ENCODE peak calls at places on chromosome 5, in six cellular contexts. One of them, this sample, is unnamed.

GRCh38 chr5:33891731-33892418 is at the start of gene ADAMTS12:
- DNase-seq in osteocyte: peak
- DNase-seq in A549: peak
- DNase-seq in GM20000: peak
- DNase-seq in GM10248: peak
- DNase-seq in progenitor cell of endocrine pancreas: peak
- DNase-seq in this sample: peak

GRCh38 chr5:149550267-149550582 is 1.0 kb downstream of the CSNK1A1 start:
- DNase-seq in osteocyte: no peak
- DNase-seq in A549: no peak
- DNase-seq in GM20000: no peak
- DNase-seq in GM10248: no peak
- DNase-seq in progenitor cell of endocrine pancreas: no peak
- DNase-seq in this sample: no peak

GRCh38 chr5:64330728-64331231 is 165.1 kb downstream of the RNF180 start:
- DNase-seq in osteocyte: no peak
- DNase-seq in A549: no peak
- DNase-seq in GM20000: no peak
- DNase-seq in GM10248: no peak
- DNase-seq in progenitor cell of endocrine pancreas: no peak
- DNase-seq in this sample: no peak

GRCh38 chr5:38154615-38155204 is 103.6 kb upstream of the EGFLAM start:
- DNase-seq in osteocyte: no peak
- DNase-seq in A549: no peak
- DNase-seq in GM20000: no peak
- DNase-seq in GM10248: no peak
- DNase-seq in progenitor cell of endocrine pancreas: no peak
- DNase-seq in this sample: no peak

GRCh38 chr5:10301842-10302610 is 5.7 kb downstream of the CMBL start:
- DNase-seq in osteocyte: no peak
- DNase-seq in A549: peak
- DNase-seq in GM20000: no peak
- DNase-seq in GM10248: no peak
- DNase-seq in progenitor cell of endocrine pancreas: no peak
- DNase-seq in this sample: no peak

GRCh38 chr5:80864706-80865435 is 95.3 kb upstream of the RASGRF2 start:
- DNase-seq in osteocyte: no peak
- DNase-seq in A549: no peak
- DNase-seq in GM20000: peak
- DNase-seq in GM10248: peak
- DNase-seq in progenitor cell of endocrine pancreas: no peak
- DNase-seq in this sample: no peak

GRCh38 chr5:67010684-67011409 is 185.8 kb downstream of the CD180 start:
- DNase-seq in osteocyte: no peak
- DNase-seq in A549: no peak
- DNase-seq in GM20000: no peak
- DNase-seq in GM10248: no peak
- DNase-seq in progenitor cell of endocrine pancreas: no peak
- DNase-seq in this sample: no peak

GRCh38 chr5:59266410-59266809 is 627.1 kb downstream of the PDE4D start:
- DNase-seq in osteocyte: no peak
- DNase-seq in A549: peak
- DNase-seq in GM20000: no peak
- DNase-seq in GM10248: no peak
- DNase-seq in progenitor cell of endocrine pancreas: no peak
- DNase-seq in this sample: no peak

GRCh38 chr5:16534280-16534679 is 68.7 kb upstream of the ZNF622 start:
- DNase-seq in osteocyte: no peak
- DNase-seq in A549: no peak
- DNase-seq in GM20000: no peak
- DNase-seq in GM10248: no peak
- DNase-seq in progenitor cell of endocrine pancreas: no peak
- DNase-seq in this sample: no peak

GRCh38 chr5:173290477-173291131 is 37.6 kb downstream of the STC2 start:
- DNase-seq in osteocyte: no peak
- DNase-seq in A549: no peak
- DNase-seq in GM20000: no peak
- DNase-seq in GM10248: no peak
- DNase-seq in progenitor cell of endocrine pancreas: no peak
- DNase-seq in this sample: no peak

GRCh38 chr5:69493235-69493925 is 790 bp downstream of the OCLN start:
- DNase-seq in osteocyte: no peak
- DNase-seq in A549: peak
- DNase-seq in GM20000: peak
- DNase-seq in GM10248: peak
- DNase-seq in progenitor cell of endocrine pancreas: peak
- DNase-seq in this sample: peak

GRCh38 chr5:10577371-10578291 is 13.8 kb downstream of the ANKRD33B start:
- DNase-seq in osteocyte: no peak
- DNase-seq in A549: no peak
- DNase-seq in GM20000: no peak
- DNase-seq in GM10248: no peak
- DNase-seq in progenitor cell of endocrine pancreas: no peak
- DNase-seq in this sample: peak

GRCh38 chr5:179820483-179821297 is at the start of gene SQSTM1:
- DNase-seq in osteocyte: peak
- DNase-seq in A549: peak
- DNase-seq in GM20000: peak
- DNase-seq in GM10248: peak
- DNase-seq in progenitor cell of endocrine pancreas: peak
- DNase-seq in this sample: peak

GRCh38 chr5:179821298-179822058 is 773 bp downstream of the SQSTM1 start:
- DNase-seq in osteocyte: peak
- DNase-seq in A549: peak
- DNase-seq in GM20000: peak
- DNase-seq in GM10248: peak
- DNase-seq in progenitor cell of endocrine pancreas: peak
- DNase-seq in this sample: no peak

GRCh38 chr5:179822059-179822432 is 1.3 kb downstream of the SQSTM1 start:
- DNase-seq in osteocyte: no peak
- DNase-seq in A549: no peak
- DNase-seq in GM20000: no peak
- DNase-seq in GM10248: no peak
- DNase-seq in progenitor cell of endocrine pancreas: no peak
- DNase-seq in this sample: no peak

GRCh38 chr5:179823937-179824744 is 3.4 kb downstream of the SQSTM1 start:
- DNase-seq in osteocyte: no peak
- DNase-seq in A549: no peak
- DNase-seq in GM20000: no peak
- DNase-seq in GM10248: no peak
- DNase-seq in progenitor cell of endocrine pancreas: no peak
- DNase-seq in this sample: no peak

GRCh38 chr5:179822444-179822990 is 1.8 kb downstream of the SQSTM1 start:
- DNase-seq in osteocyte: no peak
- DNase-seq in A549: no peak
- DNase-seq in GM20000: no peak
- DNase-seq in GM10248: no peak
- DNase-seq in progenitor cell of endocrine pancreas: no peak
- DNase-seq in this sample: no peak
- TF ChIP-seq CTCF in osteocyte: no peak
- TF ChIP-seq CTCF in A549: no peak
- TF ChIP-seq CTCF in GM20000: no peak
- TF ChIP-seq CTCF in GM10248: no peak
- TF ChIP-seq CTCF in progenitor cell of endocrine pancreas: no peak
- TF ChIP-seq CTCF in this sample: no peak

GRCh38 chr5:96934695-96935555 is 955 bp upstream of the LNPEP start:
- DNase-seq in osteocyte: peak
- DNase-seq in A549: peak
- DNase-seq in GM20000: peak
- DNase-seq in GM10248: peak
- DNase-seq in progenitor cell of endocrine pancreas: peak
- DNase-seq in this sample: peak
- TF ChIP-seq CTCF in osteocyte: no peak
- TF ChIP-seq CTCF in A549: no peak
- TF ChIP-seq CTCF in GM20000: no peak
- TF ChIP-seq CTCF in GM10248: no peak
- TF ChIP-seq CTCF in progenitor cell of endocrine pancreas: peak
- TF ChIP-seq CTCF in this sample: peak

GRCh38 chr5:131814990-131815389 is 18.2 kb upstream of the FNIP1 start:
- DNase-seq in osteocyte: no peak
- DNase-seq in A549: peak
- DNase-seq in GM20000: no peak
- DNase-seq in GM10248: no peak
- DNase-seq in progenitor cell of endocrine pancreas: no peak
- DNase-seq in this sample: no peak
- TF ChIP-seq CTCF in osteocyte: no peak
- TF ChIP-seq CTCF in A549: no peak
- TF ChIP-seq CTCF in GM20000: no peak
- TF ChIP-seq CTCF in GM10248: no peak
- TF ChIP-seq CTCF in progenitor cell of endocrine pancreas: no peak
- TF ChIP-seq CTCF in this sample: no peak

DNA sequence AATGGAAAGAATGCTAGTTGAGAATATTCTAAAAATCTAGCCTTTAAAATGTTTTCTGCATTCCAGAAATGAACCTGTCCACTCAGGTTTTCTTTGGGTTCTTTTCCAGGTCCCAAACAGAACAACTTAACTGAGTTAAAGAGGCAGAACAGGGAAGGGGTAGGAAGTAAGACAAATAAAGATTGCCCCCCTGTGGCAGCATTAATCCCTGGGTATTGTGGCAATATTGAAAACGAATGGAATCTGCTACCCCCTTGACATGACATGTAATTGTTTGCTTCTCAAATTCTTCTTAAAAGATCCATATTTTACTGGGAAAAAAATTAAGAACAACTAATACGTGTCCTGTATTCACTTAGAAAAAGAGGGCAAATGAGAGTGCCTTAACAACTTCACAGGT is 9.3 kb upstream of the RBM22 start:
- DNase-seq in osteocyte: no peak
- DNase-seq in A549: peak
- DNase-seq in GM20000: no peak
- DNase-seq in GM10248: no peak
- DNase-seq in progenitor cell of endocrine pancreas: no peak
- DNase-seq in this sample: no peak
- TF ChIP-seq CTCF in osteocyte: peak
- TF ChIP-seq CTCF in A549: peak
- TF ChIP-seq CTCF in GM20000: no peak
- TF ChIP-seq CTCF in GM10248: peak
- TF ChIP-seq CTCF in progenitor cell of endocrine pancreas: peak
- TF ChIP-seq CTCF in this sample: peak

GRCh38 chr5:50440651-50441478 is at the start of gene EMB:
- DNase-seq in osteocyte: no peak
- DNase-seq in A549: peak
- DNase-seq in GM20000: peak
- DNase-seq in GM10248: peak
- DNase-seq in progenitor cell of endocrine pancreas: peak
- DNase-seq in this sample: peak
- TF ChIP-seq CTCF in osteocyte: peak
- TF ChIP-seq CTCF in A549: peak
- TF ChIP-seq CTCF in GM20000: peak
- TF ChIP-seq CTCF in GM10248: peak
- TF ChIP-seq CTCF in progenitor cell of endocrine pancreas: peak
- TF ChIP-seq CTCF in this sample: peak

DNA sequence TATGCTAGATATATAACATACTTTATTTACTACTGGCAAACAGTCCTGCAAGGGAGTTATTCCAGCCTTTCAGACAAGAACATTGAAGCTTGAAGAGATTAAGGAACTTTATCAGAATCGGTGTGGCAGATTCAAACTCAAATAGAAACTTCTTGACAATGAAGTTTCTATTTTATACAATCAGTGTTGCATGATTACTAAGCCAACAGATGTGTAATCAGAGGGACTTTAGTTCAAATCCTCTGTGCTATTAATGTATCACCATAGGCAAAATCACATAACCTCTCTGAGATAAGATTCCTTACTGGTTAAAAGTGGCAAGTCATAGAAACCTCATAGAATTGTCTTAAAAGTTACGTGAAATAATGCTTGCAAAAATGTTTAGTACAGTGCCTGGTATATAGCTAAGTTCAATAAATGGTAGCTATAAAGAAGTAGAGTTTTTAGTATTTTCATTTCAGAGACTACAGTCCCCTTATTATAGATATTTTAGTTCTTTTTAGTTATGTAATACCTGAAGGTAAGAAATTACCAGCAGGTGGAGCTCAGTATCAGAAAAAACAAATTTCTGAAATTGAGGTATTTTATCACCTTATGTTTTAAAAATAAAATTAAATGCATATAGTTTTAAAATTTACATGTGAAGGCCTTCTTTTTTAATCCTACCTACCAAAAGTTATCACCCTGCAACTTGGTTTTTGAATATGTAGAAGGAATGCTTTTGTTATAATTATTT is 172.1 kb downstream of the FER start:
- DNase-seq in osteocyte: no peak
- DNase-seq in A549: no peak
- DNase-seq in GM20000: peak
- DNase-seq in GM10248: peak
- DNase-seq in progenitor cell of endocrine pancreas: no peak
- DNase-seq in this sample: no peak
- TF ChIP-seq CTCF in osteocyte: peak
- TF ChIP-seq CTCF in A549: peak
- TF ChIP-seq CTCF in GM20000: peak
- TF ChIP-seq CTCF in GM10248: peak
- TF ChIP-seq CTCF in progenitor cell of endocrine pancreas: peak
- TF ChIP-seq CTCF in this sample: peak